ENCODE peak calls at places on chromosomes 12 and 14, in nine cellular contexts. One of them, this sample, is unnamed.

GRCh38 chr12:45217846-45218245 is 2.0 kb downstream of the ANO6 start:
- DNase-seq in GM12891: no peak
- DNase-seq in breast epithelium: no peak
- DNase-seq in stomach: no peak
- DNase-seq in suprapubic skin: no peak
- DNase-seq in HCT116: no peak
- DNase-seq in transverse colon: no peak
- DNase-seq in K562: no peak
- DNase-seq in GM12878: no peak
- DNase-seq in this sample: no peak

GRCh38 chr14:34692898-34693227 is 21.5 kb downstream of the CFL2 start:
- DNase-seq in GM12891: no peak
- DNase-seq in breast epithelium: no peak
- DNase-seq in stomach: no peak
- DNase-seq in suprapubic skin: no peak
- DNase-seq in HCT116: no peak
- DNase-seq in transverse colon: no peak
- DNase-seq in K562: no peak
- DNase-seq in GM12878: no peak
- DNase-seq in this sample: no peak

GRCh38 chr14:100815478-100816285 is 10.2 kb upstream of the MEG3 start:
- DNase-seq in GM12891: no peak
- DNase-seq in breast epithelium: no peak
- DNase-seq in stomach: no peak
- DNase-seq in suprapubic skin: no peak
- DNase-seq in HCT116: no peak
- DNase-seq in transverse colon: no peak
- DNase-seq in K562: no peak
- DNase-seq in GM12878: no peak
- DNase-seq in this sample: no peak

GRCh38 chr14:94045563-94046345 is 19.6 kb downstream of the OTUB2 start:
- DNase-seq in GM12891: no peak
- DNase-seq in breast epithelium: no peak
- DNase-seq in stomach: no peak
- DNase-seq in suprapubic skin: peak; percentile 52
- DNase-seq in HCT116: no peak
- DNase-seq in transverse colon: peak; percentile 3
- DNase-seq in K562: no peak
- DNase-seq in GM12878: no peak
- DNase-seq in this sample: no peak

GRCh38 chr12:6118891-6119568 is 5.4 kb downstream of the VWF start:
- DNase-seq in GM12891: no peak
- DNase-seq in breast epithelium: no peak
- DNase-seq in stomach: no peak
- DNase-seq in suprapubic skin: no peak
- DNase-seq in HCT116: no peak
- DNase-seq in transverse colon: no peak
- DNase-seq in K562: no peak
- DNase-seq in GM12878: no peak
- DNase-seq in this sample: no peak

GRCh38 chr14:37590096-37590809 is 4.8 kb downstream of the FOXA1 start:
- DNase-seq in GM12891: no peak
- DNase-seq in breast epithelium: no peak
- DNase-seq in stomach: no peak
- DNase-seq in suprapubic skin: no peak
- DNase-seq in HCT116: no peak
- DNase-seq in transverse colon: no peak
- DNase-seq in K562: no peak
- DNase-seq in GM12878: no peak
- DNase-seq in this sample: no peak

GRCh38 chr14:53924754-53925153 is 31.9 kb downstream of the BMP4 start:
- DNase-seq in GM12891: no peak
- DNase-seq in breast epithelium: no peak
- DNase-seq in stomach: no peak
- DNase-seq in suprapubic skin: no peak
- DNase-seq in HCT116: peak; percentile 10
- DNase-seq in transverse colon: no peak
- DNase-seq in K562: no peak
- DNase-seq in GM12878: no peak
- DNase-seq in this sample: no peak

GRCh38 chr14:50984061-50984710 is 39.9 kb upstream of the PYGL start:
- DNase-seq in GM12891: no peak
- DNase-seq in breast epithelium: no peak
- DNase-seq in stomach: no peak
- DNase-seq in suprapubic skin: no peak
- DNase-seq in HCT116: no peak
- DNase-seq in transverse colon: no peak
- DNase-seq in K562: no peak
- DNase-seq in GM12878: no peak
- DNase-seq in this sample: no peak

GRCh38 chr12:1003600-1004271 is 12.7 kb downstream of the ERC1 start:
- DNase-seq in GM12891: no peak
- DNase-seq in breast epithelium: no peak
- DNase-seq in stomach: no peak
- DNase-seq in suprapubic skin: no peak
- DNase-seq in HCT116: no peak
- DNase-seq in transverse colon: no peak
- DNase-seq in K562: no peak
- DNase-seq in GM12878: no peak
- DNase-seq in this sample: no peak

GRCh38 chr14:65019944-65020566 is 33.4 kb downstream of the FNTB start:
- DNase-seq in GM12891: no peak
- DNase-seq in breast epithelium: no peak
- DNase-seq in stomach: peak; percentile 41
- DNase-seq in suprapubic skin: no peak
- DNase-seq in HCT116: peak; percentile 53
- DNase-seq in transverse colon: peak; percentile 28
- DNase-seq in K562: peak; percentile 27
- DNase-seq in GM12878: no peak
- DNase-seq in this sample: no peak

GRCh38 chr12:112945515-112945914 is 7.2 kb downstream of the OAS3 start:
- DNase-seq in GM12891: no peak
- DNase-seq in breast epithelium: no peak
- DNase-seq in stomach: no peak
- DNase-seq in suprapubic skin: no peak
- DNase-seq in HCT116: no peak
- DNase-seq in transverse colon: no peak
- DNase-seq in K562: no peak
- DNase-seq in GM12878: no peak
- DNase-seq in this sample: peak; percentile 61

GRCh38 chr12:106498056-106498455 is 84.7 kb upstream of the RFX4 start:
- DNase-seq in GM12891: no peak
- DNase-seq in breast epithelium: peak; percentile 25
- DNase-seq in stomach: no peak
- DNase-seq in suprapubic skin: no peak
- DNase-seq in HCT116: no peak
- DNase-seq in transverse colon: no peak
- DNase-seq in K562: no peak
- DNase-seq in GM12878: no peak
- DNase-seq in this sample: no peak

GRCh38 chr12:32170437-32170998 is 63.9 kb downstream of the BICD1 start:
- DNase-seq in GM12891: no peak
- DNase-seq in breast epithelium: no peak
- DNase-seq in stomach: no peak
- DNase-seq in suprapubic skin: no peak
- DNase-seq in HCT116: no peak
- DNase-seq in transverse colon: no peak
- DNase-seq in K562: no peak
- DNase-seq in GM12878: no peak
- DNase-seq in this sample: no peak

GRCh38 chr12:87995581-87996178 is 33.5 kb downstream of the C12orf50 start:
- DNase-seq in GM12891: peak; percentile 6
- DNase-seq in breast epithelium: no peak
- DNase-seq in stomach: peak; percentile 54
- DNase-seq in suprapubic skin: no peak
- DNase-seq in HCT116: peak; percentile 77
- DNase-seq in transverse colon: peak; percentile 55
- DNase-seq in K562: peak; percentile 37
- DNase-seq in GM12878: no peak
- DNase-seq in this sample: no peak

GRCh38 chr12:104057771-104058197 is 6.5 kb upstream of the HCFC2 start:
- DNase-seq in GM12891: no peak
- DNase-seq in breast epithelium: no peak
- DNase-seq in stomach: no peak
- DNase-seq in suprapubic skin: no peak
- DNase-seq in HCT116: no peak
- DNase-seq in transverse colon: no peak
- DNase-seq in K562: peak; percentile 19
- DNase-seq in GM12878: no peak
- DNase-seq in this sample: no peak

GRCh38 chr12:75908961-75909699 is 122.4 kb downstream of the PHLDA1 start:
- DNase-seq in GM12891: no peak
- DNase-seq in breast epithelium: peak; percentile 66
- DNase-seq in stomach: peak; percentile 85
- DNase-seq in suprapubic skin: peak; percentile 76
- DNase-seq in HCT116: no peak
- DNase-seq in transverse colon: peak; percentile 37
- DNase-seq in K562: no peak
- DNase-seq in GM12878: no peak
- DNase-seq in this sample: no peak

GRCh38 chr12:119809023-119809422 is 68.1 kb downstream of the CIT start:
- DNase-seq in GM12891: no peak
- DNase-seq in breast epithelium: no peak
- DNase-seq in stomach: no peak
- DNase-seq in suprapubic skin: no peak
- DNase-seq in HCT116: no peak
- DNase-seq in transverse colon: no peak
- DNase-seq in K562: no peak
- DNase-seq in GM12878: no peak
- DNase-seq in this sample: no peak

GRCh38 chr14:52949711-52950409 is 990 bp downstream of the FERMT2 start:
- DNase-seq in GM12891: no peak
- DNase-seq in breast epithelium: no peak
- DNase-seq in stomach: no peak
- DNase-seq in suprapubic skin: no peak
- DNase-seq in HCT116: no peak
- DNase-seq in transverse colon: no peak
- DNase-seq in K562: no peak
- DNase-seq in GM12878: no peak
- DNase-seq in this sample: no peak

GRCh38 chr14:95903616-95904107 is 27.0 kb downstream of the TUNAR start:
- DNase-seq in GM12891: no peak
- DNase-seq in breast epithelium: no peak
- DNase-seq in stomach: no peak
- DNase-seq in suprapubic skin: no peak
- DNase-seq in HCT116: no peak
- DNase-seq in transverse colon: no peak
- DNase-seq in K562: no peak
- DNase-seq in GM12878: no peak
- DNase-seq in this sample: no peak

GRCh38 chr14:68285421-68286179 is 466.0 kb downstream of the RAD51B start:
- DNase-seq in GM12891: no peak
- DNase-seq in breast epithelium: no peak
- DNase-seq in stomach: no peak
- DNase-seq in suprapubic skin: no peak
- DNase-seq in HCT116: no peak
- DNase-seq in transverse colon: peak; percentile 23
- DNase-seq in K562: no peak
- DNase-seq in GM12878: peak; percentile 91
- DNase-seq in this sample: no peak

DNA sequence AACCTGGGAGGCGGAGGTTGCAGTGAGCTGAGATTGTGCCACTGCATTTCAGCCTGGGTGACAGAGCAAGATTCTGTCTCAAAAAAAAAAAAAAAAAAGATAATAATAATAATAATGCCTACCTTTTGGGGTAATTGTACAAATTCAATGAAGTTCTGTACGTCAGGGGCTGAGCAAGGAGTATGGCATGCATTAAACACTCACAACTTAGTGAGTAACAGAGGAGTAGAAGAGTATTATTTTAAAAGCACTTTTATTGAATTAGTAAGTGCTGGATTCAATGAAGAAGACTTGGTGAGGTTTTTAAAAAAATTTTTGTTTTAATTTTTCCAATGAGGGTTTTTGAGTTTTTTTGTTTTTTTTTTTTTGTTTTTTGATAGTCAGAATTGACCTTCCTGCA is 783.6 kb upstream of the TBX3 start:
- DNase-seq in GM12891: no peak
- DNase-seq in breast epithelium: no peak
- DNase-seq in stomach: no peak
- DNase-seq in suprapubic skin: no peak
- DNase-seq in HCT116: no peak
- DNase-seq in transverse colon: no peak
- DNase-seq in K562: no peak
- DNase-seq in GM12878: no peak
- DNase-seq in this sample: no peak
- TF ChIP-seq POLR2A in GM12891: no peak
- TF ChIP-seq POLR2A in breast epithelium: no peak
- TF ChIP-seq POLR2A in stomach: no peak
- TF ChIP-seq POLR2A in suprapubic skin: no peak
- TF ChIP-seq POLR2A in HCT116: no peak
- TF ChIP-seq POLR2A in transverse colon: no peak
- TF ChIP-seq POLR2A in K562: no peak
- TF ChIP-seq POLR2A in GM12878: no peak
- TF ChIP-seq POLR2A in this sample: no peak

GRCh38 chr12:40602562-40602961 is 89.7 kb upstream of the CNTN1 start:
- DNase-seq in GM12891: no peak
- DNase-seq in breast epithelium: no peak
- DNase-seq in stomach: no peak
- DNase-seq in suprapubic skin: no peak
- DNase-seq in HCT116: no peak
- DNase-seq in transverse colon: no peak
- DNase-seq in K562: no peak
- DNase-seq in GM12878: no peak
- DNase-seq in this sample: no peak
- TF ChIP-seq POLR2AphosphoS5 in GM12891: no peak
- TF ChIP-seq POLR2AphosphoS5 in breast epithelium: no peak
- TF ChIP-seq POLR2AphosphoS5 in stomach: no peak
- TF ChIP-seq POLR2AphosphoS5 in suprapubic skin: no peak
- TF ChIP-seq POLR2AphosphoS5 in HCT116: no peak
- TF ChIP-seq POLR2AphosphoS5 in transverse colon: no peak
- TF ChIP-seq POLR2AphosphoS5 in K562: no peak
- TF ChIP-seq POLR2AphosphoS5 in GM12878: no peak
- TF ChIP-seq POLR2AphosphoS5 in this sample: no peak

GRCh38 chr12:57611116-57611809 is at the start of gene ARHGEF25:
- DNase-seq in GM12891: peak; percentile 82
- DNase-seq in breast epithelium: peak; percentile 56
- DNase-seq in stomach: peak; percentile 53
- DNase-seq in suprapubic skin: peak; percentile 69
- DNase-seq in HCT116: no peak
- DNase-seq in transverse colon: peak; percentile 73
- DNase-seq in K562: peak; percentile 95
- DNase-seq in GM12878: no peak
- DNase-seq in this sample: no peak
- TF ChIP-seq POLR2A in GM12891: no peak
- TF ChIP-seq POLR2A in breast epithelium: peak; percentile 44
- TF ChIP-seq POLR2A in stomach: no peak
- TF ChIP-seq POLR2A in suprapubic skin: no peak
- TF ChIP-seq POLR2A in HCT116: no peak
- TF ChIP-seq POLR2A in transverse colon: peak; percentile 40
- TF ChIP-seq POLR2A in K562: peak; percentile 85
- TF ChIP-seq POLR2A in GM12878: peak; percentile 82
- TF ChIP-seq POLR2A in this sample: no peak

DNA sequence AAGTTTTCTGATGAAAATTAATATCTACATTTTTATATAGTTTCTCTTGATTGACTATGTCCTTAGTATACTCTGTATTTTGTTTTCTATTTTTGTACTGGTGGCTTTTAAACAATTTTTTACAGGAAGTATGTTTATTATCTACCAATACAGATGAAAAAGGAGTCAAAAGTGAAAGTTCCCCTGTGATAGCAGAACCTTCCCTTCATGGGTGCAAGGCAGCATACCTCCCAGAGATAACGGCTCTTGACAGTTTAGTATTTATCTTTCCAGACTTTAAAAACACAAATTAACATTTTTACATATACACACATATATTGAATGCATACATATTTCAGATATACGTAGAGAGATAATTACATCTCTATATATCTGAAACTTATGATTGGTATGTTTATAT is 17.1 kb upstream of the FAM234B start:
- DNase-seq in GM12891: no peak
- DNase-seq in breast epithelium: no peak
- DNase-seq in stomach: no peak
- DNase-seq in suprapubic skin: no peak
- DNase-seq in HCT116: no peak
- DNase-seq in transverse colon: no peak
- DNase-seq in K562: peak; percentile 11
- DNase-seq in GM12878: no peak
- DNase-seq in this sample: no peak
- TF ChIP-seq POLR2AphosphoS5 in GM12891: no peak
- TF ChIP-seq POLR2AphosphoS5 in breast epithelium: no peak
- TF ChIP-seq POLR2AphosphoS5 in stomach: no peak
- TF ChIP-seq POLR2AphosphoS5 in suprapubic skin: no peak
- TF ChIP-seq POLR2AphosphoS5 in HCT116: no peak
- TF ChIP-seq POLR2AphosphoS5 in transverse colon: no peak
- TF ChIP-seq POLR2AphosphoS5 in K562: no peak
- TF ChIP-seq POLR2AphosphoS5 in GM12878: no peak
- TF ChIP-seq POLR2AphosphoS5 in this sample: no peak